ENCODE peak calls at places on chromosomes 6 and 20, in four cellular contexts. G is A549, J is AG09309, X is GM13977. F is an unnamed sample.

GRCh38 chr20:6395695-6396094 is 272.9 kb upstream of the FERMT1 start:
- DNase-seq in G (no peak), J (no peak), X (no peak), F (no peak)

GRCh38 chr6:11194399-11195274 is 37.8 kb downstream of the NEDD9 start:
- DNase-seq in J (no peak), X (no peak), G (peak; percentile 80), F (no peak)

GRCh38 chr6:137342607-137343186 is 123.5 kb upstream of the IFNGR1 start:
- DNase-seq in G (peak; percentile 5), X (no peak), J (no peak), F (no peak)

GRCh38 chr6:41707565-41708200 is 27.7 kb downstream of the TFEB start:
- DNase-seq in G (no peak), X (no peak), J (no peak), F (no peak)

GRCh38 chr6:63816979-63817436 is 181.4 kb downstream of the PHF3 start:
- DNase-seq in J (no peak), G (no peak), X (no peak), F (no peak)

GRCh38 chr6:47221565-47221964 is 88.1 kb downstream of the TNFRSF21 start:
- DNase-seq in X (no peak), J (no peak), G (no peak), F (no peak)

GRCh38 chr6:146914563-146915483 is 289.4 kb upstream of the STXBP5 start:
- DNase-seq in G (peak; percentile 44), J (peak; percentile 95), X (no peak), F (no peak)

GRCh38 chr20:13261460-13262301 is 40.6 kb downstream of the ISM1 start:
- DNase-seq in X (peak; percentile 55), G (peak; percentile 75), J (no peak), F (no peak)

GRCh38 chr6:170136541-170137175 is 154.2 kb downstream of the DLL1 start:
- DNase-seq in J (no peak), G (no peak), X (no peak), F (no peak)

GRCh38 chr6:43436577-43437282 is 9.4 kb downstream of the ABCC10 start:
- DNase-seq in X (no peak), J (no peak), G (peak; percentile 48), F (no peak)

GRCh38 chr6:169332250-169332649 is 78.6 kb upstream of the THBS2 start:
- DNase-seq in X (no peak), G (no peak), J (no peak), F (no peak)

GRCh38 chr20:53768329-53768728 is 174.7 kb upstream of the ZNF217 start:
- DNase-seq in G (no peak), J (no peak), X (no peak), F (no peak)

GRCh38 chr6:168386973-168387372 is 54.0 kb upstream of the SMOC2 start:
- DNase-seq in G (no peak), X (no peak), J (no peak), F (no peak)

GRCh38 chr6:109446541-109446940 is 6.0 kb downstream of the SMPD2 start:
- DNase-seq in G (no peak), J (no peak), X (no peak), F (no peak)

GRCh38 chr6:94251878-94252277 is 832.5 kb upstream of the EPHA7 start:
- DNase-seq in X (no peak), J (no peak), G (no peak), F (no peak)

DNA sequence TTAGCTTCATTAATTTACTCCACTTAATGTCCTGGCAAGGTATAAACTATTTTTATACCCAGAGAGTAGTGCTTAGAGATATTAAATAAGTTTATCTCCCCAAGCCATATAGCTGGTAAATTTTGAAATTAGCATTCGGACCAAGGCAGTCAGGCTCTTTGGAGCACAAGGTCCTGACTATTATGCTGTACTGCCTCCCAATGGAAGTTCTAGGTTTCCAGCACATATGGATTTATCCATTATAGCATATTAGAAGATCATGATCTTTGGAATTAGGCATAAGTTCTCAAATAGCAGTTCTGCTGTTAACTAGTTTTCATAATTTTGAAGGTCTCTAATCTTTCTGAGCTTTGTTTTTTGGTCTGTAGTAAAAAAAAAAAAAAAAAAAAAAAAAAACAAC is 835.3 kb upstream of the EPHA7 start:
- DNase-seq in G (no peak), X (no peak), J (no peak), F (no peak)
- TF ChIP-seq CTCF in G (no peak), X (no peak), J (no peak), F (peak; percentile 65)

GRCh38 chr6:27754408-27754782 is 157.8 kb downstream of the OR2B2 start:
- DNase-seq in X (no peak), J (no peak), G (no peak), F (no peak)
- TF ChIP-seq CTCF in X (no peak), J (no peak), G (no peak), F (no peak)

GRCh38 chr6:39302669-39303424 is 11.4 kb downstream of the KCNK17 start:
- DNase-seq in G (peak; percentile 78), J (no peak), X (peak; percentile 92), F (peak; percentile 94)

GRCh38 chr6:39302011-39302410 is 12.2 kb downstream of the KCNK17 start:
- DNase-seq in J (no peak), X (no peak), G (no peak), F (no peak)

GRCh38 chr6:39303425-39304153 is 10.6 kb downstream of the KCNK17 start:
- DNase-seq in X (no peak), G (no peak), J (no peak), F (no peak)

GRCh38 chr6:39300739-39301138 is 13.5 kb downstream of the KCNK17 start:
- DNase-seq in J (no peak), G (no peak), X (no peak), F (no peak)

GRCh38 chr6:39301606-39302005 is 12.6 kb downstream of the KCNK17 start:
- DNase-seq in J (no peak), G (no peak), X (no peak), F (no peak)
- TF ChIP-seq CTCF in J (peak; percentile 50), G (no peak), X (peak; percentile 17), F (peak; percentile 23)

DNA sequence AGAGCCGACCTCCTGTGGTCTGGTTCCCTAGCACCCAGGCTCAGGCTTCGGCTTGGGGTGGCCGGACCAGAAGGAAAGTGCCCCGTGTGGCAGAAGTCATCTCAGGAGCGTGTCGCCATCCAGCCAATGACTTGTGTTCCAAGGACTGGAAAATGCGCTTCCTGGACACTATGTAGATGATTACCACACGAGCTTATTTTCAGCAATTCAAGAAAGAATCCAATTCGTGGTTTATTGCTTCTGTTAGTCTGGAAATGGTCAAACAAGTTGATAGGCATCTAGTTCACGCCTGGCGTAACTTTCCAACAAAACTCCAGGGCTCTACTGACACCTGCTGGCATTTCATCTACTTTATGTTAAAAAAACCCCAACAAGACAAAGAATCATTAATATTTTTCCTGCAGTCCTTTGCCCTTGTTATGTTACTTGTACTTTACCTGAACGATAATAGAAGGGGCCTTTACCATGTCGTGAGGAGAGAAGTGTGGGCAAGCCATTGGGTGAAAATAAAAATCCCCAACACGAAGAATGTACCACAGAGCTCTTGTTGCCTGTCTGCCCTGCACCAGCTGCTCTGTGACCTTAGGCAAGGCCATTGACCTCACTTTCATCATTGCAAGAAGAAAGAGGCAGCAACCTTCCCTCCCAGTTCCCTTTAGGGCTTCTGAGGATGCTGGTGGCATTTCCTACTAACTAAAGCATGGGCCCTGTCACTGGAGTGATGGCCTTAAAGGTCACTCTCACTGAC is 154.7 kb upstream of the LAMP5 start:
- DNase-seq in J (peak; percentile 71), X (no peak), G (peak; percentile 60), F (no peak)
- TF ChIP-seq CTCF in J (peak; percentile 52), X (peak; percentile 16), G (peak; percentile 99), F (peak; percentile 48)

GRCh38 chr6:87026961-87027360 is 67.9 kb downstream of the CGA start:
- DNase-seq in G (no peak), X (no peak), J (no peak), F (no peak)

GRCh38 chr6:87029711-87030314 is 65.1 kb downstream of the CGA start:
- DNase-seq in G (peak; percentile 8), J (peak; percentile 40), X (peak; percentile 36), F (peak; percentile 23)
- TF ChIP-seq CTCF in G (peak; percentile 46), J (peak; percentile 51), X (peak; percentile 50), F (peak; percentile 74)

GRCh38 chr20:20370087-20370575 is 2.2 kb downstream of the INSM1 start:
- DNase-seq in J (no peak), G (no peak), X (no peak), F (no peak)

GRCh38 chr20:20369353-20370086 is 1.6 kb downstream of the INSM1 start:
- DNase-seq in G (no peak), X (no peak), J (no peak), F (no peak)

GRCh38 chr20:20371681-20372080 is 3.8 kb downstream of the INSM1 start:
- DNase-seq in J (no peak), X (no peak), G (no peak), F (no peak)

GRCh38 chr20:20373046-20373706 is 5.3 kb downstream of the INSM1 start:
- DNase-seq in J (peak; percentile 66), X (no peak), G (no peak), F (no peak)

GRCh38 chr20:20371133-20371532 is 3.2 kb downstream of the INSM1 start:
- DNase-seq in X (no peak), J (no peak), G (no peak), F (no peak)
- TF ChIP-seq CTCF in X (no peak), J (no peak), G (no peak), F (no peak)

GRCh38 chr6:40587240-40588069 is at the start of gene LRFN2:
- DNase-seq in X (peak; percentile 85), G (peak; percentile 39), J (peak; percentile 8), F (no peak)

GRCh38 chr6:40588480-40588879 is 1.3 kb upstream of the LRFN2 start:
- DNase-seq in G (no peak), X (no peak), J (no peak), F (no peak)

GRCh38 chr6:40586369-40586768 is 795 bp downstream of the LRFN2 start:
- DNase-seq in X (no peak), J (no peak), G (no peak), F (no peak)

GRCh38 chr6:40586800-40587201 is 363 bp downstream of the LRFN2 start:
- DNase-seq in G (no peak), X (no peak), J (no peak), F (no peak)

GRCh38 chr6:40588070-40588384 is 863 bp upstream of the LRFN2 start:
- DNase-seq in J (no peak), X (no peak), G (no peak), F (no peak)
- TF ChIP-seq CTCF in J (no peak), X (peak; percentile 12), G (no peak), F (no peak)

DNA sequence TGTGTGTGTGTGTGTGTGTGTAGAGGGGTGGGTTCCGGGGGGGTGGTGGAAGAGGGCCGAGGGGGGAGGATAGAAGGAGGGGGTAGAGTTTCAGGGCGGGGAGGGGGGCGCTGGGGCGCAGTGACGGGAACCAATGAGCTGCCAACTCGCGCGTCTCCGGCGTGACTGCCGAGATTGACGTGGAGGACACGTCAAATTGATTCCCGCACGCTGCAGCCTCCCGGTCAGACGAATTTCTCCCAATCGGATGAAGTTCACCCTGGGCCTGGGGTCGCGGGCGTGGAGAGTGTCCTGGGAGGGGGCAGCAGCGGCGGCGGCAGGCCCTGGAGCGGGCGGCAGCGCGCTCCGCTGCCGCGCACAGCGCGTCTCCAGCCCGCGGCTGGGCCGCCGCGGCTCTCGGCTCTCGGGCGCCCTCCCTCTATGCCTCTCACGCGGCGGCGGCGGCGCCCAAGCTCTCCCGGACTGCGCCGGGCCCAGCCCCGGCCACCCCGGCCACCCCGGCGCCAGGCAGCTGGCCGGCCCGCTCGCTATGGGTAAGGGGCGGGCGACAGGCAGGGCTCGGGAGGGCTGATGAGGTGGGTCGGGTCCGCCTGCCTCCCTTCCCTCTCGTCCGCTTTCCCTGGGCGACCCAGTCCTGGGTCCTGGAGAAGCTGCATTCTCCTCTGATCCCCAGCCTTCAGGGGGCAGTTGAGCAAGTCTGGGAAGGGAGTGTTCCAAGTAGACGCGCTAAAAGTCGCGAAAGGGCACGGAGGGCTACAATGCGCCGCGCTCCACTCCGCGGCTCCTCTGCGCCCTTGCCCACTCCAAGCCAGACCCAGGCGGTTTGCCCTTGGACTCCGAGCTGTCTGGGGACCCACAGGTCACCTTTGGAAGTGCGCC is at the start of gene PAX1:
- DNase-seq in G (no peak), X (no peak), J (no peak), F (no peak)
- TF ChIP-seq CTCF in G (no peak), X (no peak), J (no peak), F (no peak)

F was measured in D721Med.